ENCODE peak calls at places on chromosomes 6 and 20, in nine cellular contexts. U, A, R, L, E, S, B, F and K are unnamed samples.

GRCh38 chr6:155085582-155086253 is 90.6 kb downstream of the TIAM2 start:
- DNase-seq in U (no peak), A (no peak), R (no peak), L (no peak), E (no peak), S (no peak), B (no peak), F (no peak), K (no peak)

GRCh38 chr6:79261666-79262065 is 27.2 kb upstream of the HMGN3 start:
- DNase-seq in U (no peak), A (no peak), R (no peak), L (no peak), E (no peak), S (peak; percentile 48), B (no peak), F (no peak), K (no peak)

GRCh38 chr6:166786704-166787293 is 159.7 kb upstream of the RPS6KA2 start:
- DNase-seq in U (no peak), A (peak; percentile 49), R (no peak), L (no peak), E (no peak), S (peak; percentile 45), B (no peak), F (no peak), K (no peak)

GRCh38 chr20:60583741-60584140 is 625.5 kb downstream of the CDH26 start:
- DNase-seq in U (no peak), A (no peak), R (no peak), L (no peak), E (no peak), S (no peak), B (no peak), F (no peak), K (no peak)

GRCh38 chr6:190596-191395 is 101.5 kb upstream of the DUSP22 start:
- DNase-seq in U (no peak), A (no peak), R (no peak), L (no peak), E (peak; percentile 44), S (no peak), B (no peak), F (no peak), K (no peak)

GRCh38 chr20:45833030-45833882 is at the start of gene SNX21:
- DNase-seq in U (peak; percentile 84), A (peak; percentile 31), R (peak; percentile 91), L (peak; percentile 90), E (peak; percentile 89), S (peak; percentile 93), B (peak; percentile 89), F (peak; percentile 96), K (peak; percentile 96)

GRCh38 chr6:46011241-46012085 is 4.2 kb downstream of the CLIC5 start:
- DNase-seq in U (no peak), A (peak; percentile 62), R (no peak), L (no peak), E (no peak), S (no peak), B (peak; percentile 17), F (peak; percentile 46), K (no peak)

GRCh38 chr6:152904678-152905077 is 78.2 kb downstream of the FBXO5 start:
- DNase-seq in U (no peak), A (no peak), R (no peak), L (no peak), E (no peak), S (no peak), B (no peak), F (no peak), K (no peak)

GRCh38 chr6:87905101-87905517 is 142.5 kb upstream of the SPACA1 start:
- DNase-seq in U (no peak), A (no peak), R (no peak), L (no peak), E (no peak), S (no peak), B (no peak), F (no peak), K (no peak)

GRCh38 chr6:87908978-87909802 is 138.5 kb upstream of the SPACA1 start:
- DNase-seq in U (no peak), A (no peak), R (no peak), L (no peak), E (no peak), S (no peak), B (no peak), F (no peak), K (no peak)

GRCh38 chr6:87907521-87907920 is 140.1 kb upstream of the SPACA1 start:
- DNase-seq in U (no peak), A (peak; percentile 39), R (no peak), L (no peak), E (no peak), S (peak; percentile 78), B (no peak), F (no peak), K (no peak)

GRCh38 chr6:87912102-87912501 is 135.5 kb upstream of the SPACA1 start:
- DNase-seq in U (no peak), A (no peak), R (no peak), L (no peak), E (no peak), S (no peak), B (no peak), F (no peak), K (no peak)

DNA sequence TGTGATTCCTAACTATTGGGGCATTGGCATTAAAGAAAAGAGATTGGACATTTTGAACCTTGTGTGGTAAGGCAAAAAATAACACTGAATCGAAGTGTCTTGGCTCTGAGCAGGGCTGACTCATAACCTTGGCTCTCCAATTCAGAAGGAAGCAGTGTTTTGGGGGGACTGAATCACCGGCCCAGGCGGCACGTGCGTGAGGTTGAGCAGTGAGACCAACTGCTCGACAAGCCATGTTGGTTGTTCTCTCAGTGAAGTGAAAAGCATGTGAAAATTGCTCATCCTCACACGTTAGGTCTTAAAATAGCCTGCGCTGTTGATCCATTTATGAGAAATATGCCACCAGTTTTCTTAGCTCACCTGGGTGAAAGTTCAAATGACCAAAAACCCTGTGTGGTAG is 137.8 kb upstream of the SPACA1 start:
- DNase-seq in U (no peak), A (no peak), R (peak; percentile 50), L (no peak), E (no peak), S (peak; percentile 22), B (no peak), F (no peak), K (peak; percentile 17)
- H3K4me1 ChIP-seq in U (no peaks in the 10 kb centered on the region), A (peaks cover 11% of the 10 kb centered on the region), R (peaks cover 2% of the 10 kb centered on the region), L (no peaks in the 10 kb centered on the region), E (peaks cover 9% of the 10 kb centered on the region), S (peaks cover 27% of the 10 kb centered on the region), B (no peaks in the 10 kb centered on the region), F (no peaks in the 10 kb centered on the region), K (no peaks in the 10 kb centered on the region)

DNA sequence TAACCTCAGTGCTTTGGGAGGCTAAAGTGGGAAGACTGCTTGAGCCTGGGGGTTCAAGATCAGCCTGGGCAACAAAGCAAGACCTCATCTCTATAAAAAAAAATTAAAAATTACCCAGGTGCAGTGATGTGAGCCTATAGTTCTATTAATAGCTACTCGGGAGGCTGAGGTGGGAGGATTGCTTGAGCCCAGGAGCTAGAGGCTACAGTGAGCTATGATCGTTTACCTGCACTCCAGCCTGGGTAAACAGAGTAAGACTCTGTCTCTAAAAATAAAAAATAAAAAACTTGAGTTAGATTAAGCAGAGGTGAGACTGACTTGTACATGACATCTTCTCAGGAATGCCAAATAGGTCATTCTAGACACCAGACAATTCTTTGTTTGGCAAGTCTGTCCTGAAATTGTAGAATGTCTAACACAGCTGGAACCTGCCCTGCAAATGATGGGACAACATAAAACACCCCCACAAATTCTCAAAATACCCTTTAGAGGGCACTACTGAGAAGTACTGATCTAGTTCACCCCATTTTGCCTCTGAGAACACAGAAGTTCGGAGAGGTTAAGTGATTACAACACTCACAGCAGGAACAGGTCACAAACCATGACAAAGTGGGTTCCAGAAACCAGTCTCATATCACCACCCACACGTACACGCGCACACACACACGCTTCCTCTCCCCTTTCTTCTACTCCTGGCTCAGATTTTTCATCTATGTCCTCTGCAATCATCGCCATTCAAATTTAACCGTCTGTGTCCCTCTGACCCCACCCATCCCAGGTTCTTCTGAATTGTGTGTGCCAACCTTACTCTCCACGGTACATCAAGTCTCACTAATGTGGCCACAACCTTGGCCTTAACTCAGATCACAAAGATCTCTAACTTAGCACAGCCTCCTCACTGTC is 38.3 kb downstream of the ARHGAP18 start:
- DNase-seq in U (no peak), A (peak; percentile 52), R (no peak), L (no peak), E (no peak), S (no peak), B (no peak), F (peak; percentile 47), K (no peak)
- H3K4me1 ChIP-seq in U (peaks cover 15% of the 10 kb centered on the region), A (peaks cover 22% of the 10 kb centered on the region), R (no peaks in the 10 kb centered on the region), L (peaks cover 52% of the 10 kb centered on the region), E (peaks cover 2% of the 10 kb centered on the region), S (peaks cover 24% of the 10 kb centered on the region), B (peaks cover 52% of the 10 kb centered on the region), F (peaks cover 4% of the 10 kb centered on the region), K (peaks cover 44% of the 10 kb centered on the region)

DNA sequence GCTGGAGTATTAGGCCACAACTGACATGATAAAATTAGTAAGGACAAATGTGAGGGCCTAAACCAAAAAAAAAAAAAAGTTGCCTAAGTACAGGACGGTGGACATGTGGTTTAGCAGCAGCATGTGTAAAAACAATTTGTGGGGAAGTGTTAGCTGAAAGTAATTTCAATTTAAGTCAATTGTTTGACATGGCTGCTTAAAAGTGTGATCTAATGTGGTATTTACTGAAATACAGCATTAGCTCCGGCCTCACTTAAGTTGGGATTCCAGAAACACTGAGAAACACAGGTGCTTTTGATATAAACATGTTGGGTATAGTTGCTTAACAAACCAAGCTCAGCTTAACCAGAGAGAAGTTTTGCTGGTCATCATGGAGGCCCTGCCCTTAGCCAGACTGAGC is 119.7 kb downstream of the FYN start:
- DNase-seq in U (no peak), A (no peak), R (no peak), L (no peak), E (no peak), S (no peak), B (no peak), F (no peak), K (no peak)
- H3K4me1 ChIP-seq in U (peaks cover 18% of the 10 kb centered on the region), A (peaks cover 98% of the 10 kb centered on the region), R (no peaks in the 10 kb centered on the region), L (no peaks in the 10 kb centered on the region), E (peaks cover 16% of the 10 kb centered on the region), S (no peaks in the 10 kb centered on the region), B (peaks cover 69% of the 10 kb centered on the region), F (peaks cover 11% of the 10 kb centered on the region), K (peaks cover 32% of the 10 kb centered on the region)

GRCh38 chr20:49791165-49791564 is 21.5 kb upstream of the SLC9A8 start:
- DNase-seq in U (no peak), A (no peak), R (no peak), L (no peak), E (no peak), S (no peak), B (no peak), F (no peak), K (no peak)
- H3K4me1 ChIP-seq in U (no peaks in the 10 kb centered on the region), A (no peaks in the 10 kb centered on the region), R (no peaks in the 10 kb centered on the region), L (no peaks in the 10 kb centered on the region), E (no peaks in the 10 kb centered on the region), S (peaks cover 9% of the 10 kb centered on the region), B (peaks cover 19% of the 10 kb centered on the region), F (peaks cover 3% of the 10 kb centered on the region), K (peaks cover 52% of the 10 kb centered on the region)